ENCODE peak calls at places on chromosomes 5 and 9, in seven cellular contexts. H is lung, P is heart left ventricle, D is esophagus squamous epithelium, U is spleen, C is uterus, W is H1. Q is an unnamed sample. For H3K4me1, the result is how much of the 10 kb centered on the place peaks cover.

GRCh38 chr9:134391319-134392231 is 65.3 kb downstream of the RXRA start:
- DNase-seq in H (no peak), P (no peak), D (no peak), U (peak), C (no peak), W (no peak), Q (peak)

GRCh38 chr9:68876265-68876664 is 137.6 kb downstream of the PRKACG start:
- DNase-seq in H (no peak), P (no peak), D (no peak), U (no peak), C (no peak), W (no peak), Q (no peak)

GRCh38 chr5:156388233-156388632 is 61.3 kb downstream of the SGCD start:
- DNase-seq in H (no peak), P (no peak), D (no peak), U (no peak), C (no peak), W (no peak), Q (no peak)

GRCh38 chr5:66415208-66415607 is 181.0 kb upstream of the MAST4 start:
- DNase-seq in H (no peak), P (no peak), D (no peak), U (no peak), C (no peak), W (no peak), Q (no peak)

GRCh38 chr9:97386733-97387503 is 25.0 kb upstream of the TDRD7 start:
- DNase-seq in H (peak), P (peak), D (no peak), U (peak), C (peak), W (peak), Q (peak)

GRCh38 chr9:134168731-134169130 is 4.4 kb upstream of the RNU6ATAC start:
- DNase-seq in H (no peak), P (no peak), D (no peak), U (no peak), C (no peak), W (no peak), Q (no peak)

GRCh38 chr9:69809304-69809863 is 11.2 kb upstream of the CFAP95 start:
- DNase-seq in H (no peak), P (no peak), D (no peak), U (no peak), C (no peak), W (peak), Q (peak)

GRCh38 chr9:96299823-96300222 is 2.2 kb downstream of the HSD17B3 start:
- DNase-seq in H (no peak), P (no peak), D (no peak), U (no peak), C (no peak), W (no peak), Q (no peak)

GRCh38 chr5:126044111-126044668 is 379.0 kb upstream of the GRAMD2B start:
- DNase-seq in H (no peak), P (peak), D (no peak), U (no peak), C (peak), W (no peak), Q (no peak)

GRCh38 chr5:142186821-142187594 is 78.4 kb downstream of the NDFIP1 start:
- DNase-seq in H (no peak), P (no peak), D (no peak), U (no peak), C (no peak), W (no peak), Q (no peak)

GRCh38 chr5:130605200-130605599 is 559.9 kb downstream of the HINT1 start:
- DNase-seq in H (no peak), P (no peak), D (no peak), U (no peak), C (no peak), W (no peak), Q (no peak)

GRCh38 chr9:108599571-108599970 is 256.2 kb downstream of the ACTL7B start:
- DNase-seq in H (no peak), P (no peak), D (no peak), U (no peak), C (no peak), W (no peak), Q (no peak)

GRCh38 chr9:128485414-128485855 is 19.1 kb upstream of the GLE1 start:
- DNase-seq in H (no peak), P (no peak), D (no peak), U (no peak), C (no peak), W (no peak), Q (no peak)

GRCh38 chr5:150137168-150137957 is 18.3 kb downstream of the PDGFRB start:
- DNase-seq in H (no peak), P (no peak), D (no peak), U (no peak), C (no peak), W (no peak), Q (no peak)

GRCh38 chr5:150136290-150136689 is 19.4 kb downstream of the PDGFRB start:
- DNase-seq in H (no peak), P (no peak), D (no peak), U (no peak), C (no peak), W (no peak), Q (no peak)

GRCh38 chr5:150134198-150134588 is 21.5 kb downstream of the PDGFRB start:
- DNase-seq in H (no peak), P (no peak), D (no peak), U (no peak), C (no peak), W (no peak), Q (no peak)

GRCh38 chr5:150136841-150137167 is 18.8 kb downstream of the PDGFRB start:
- DNase-seq in H (no peak), P (no peak), D (no peak), U (no peak), C (no peak), W (no peak), Q (no peak)

DNA sequence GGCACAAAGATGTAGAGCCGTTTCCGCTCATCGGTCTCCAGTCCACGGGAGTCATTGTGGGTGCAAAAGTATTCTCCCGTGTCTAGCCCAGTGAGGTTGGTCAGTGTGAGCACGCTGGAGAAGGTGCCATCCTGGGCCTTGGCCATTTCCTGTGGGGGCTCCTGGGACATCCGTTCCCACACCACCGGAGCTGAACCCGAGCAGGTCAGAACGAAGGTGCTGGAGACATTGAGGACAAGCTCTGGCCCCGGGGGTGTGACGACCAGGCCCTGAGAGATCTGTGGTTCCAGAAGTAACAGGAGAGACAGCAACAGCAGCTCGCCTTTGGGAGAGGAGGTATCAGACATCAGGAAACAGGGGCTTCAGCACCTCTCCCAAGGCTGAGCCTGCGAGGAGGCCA is 20.1 kb downstream of the PDGFRB start:
- DNase-seq in H (no peak), P (no peak), D (no peak), U (no peak), C (no peak), W (no peak), Q (no peak)
- H3K27ac ChIP-seq in H (peak), P (peak), D (peak), U (peak), C (peak), W (no peak), Q (no peak)

GRCh38 chr9:86599565-86599964 is 245.4 kb upstream of the TUT7 start:
- DNase-seq in H (no peak), P (no peak), D (no peak), U (no peak), C (no peak), W (no peak), Q (no peak)

GRCh38 chr9:86602715-86603114 is 248.5 kb upstream of the TUT7 start:
- DNase-seq in H (no peak), P (no peak), D (no peak), U (no peak), C (no peak), W (no peak), Q (no peak)

GRCh38 chr9:86600977-86601376 is 246.8 kb upstream of the TUT7 start:
- DNase-seq in H (no peak), P (no peak), D (no peak), U (no peak), C (no peak), W (no peak), Q (no peak)

GRCh38 chr9:86600291-86600690 is 246.1 kb upstream of the TUT7 start:
- DNase-seq in H (no peak), P (no peak), D (no peak), U (no peak), C (no peak), W (no peak), Q (no peak)

GRCh38 chr9:86601697-86602096 is 247.5 kb upstream of the TUT7 start:
- DNase-seq in H (no peak), P (no peak), D (no peak), U (no peak), C (no peak), W (no peak), Q (no peak)
- H3K4me1 ChIP-seq in H (under half), P (under half), D (under half), U (under half), C (under half), W (under half), Q (under half)

GRCh38 chr5:82414043-82414393 is 135.9 kb upstream of the RPS23 start:
- DNase-seq in H (no peak), P (no peak), D (no peak), U (no peak), C (no peak), W (no peak), Q (no peak)

GRCh38 chr5:82416506-82416905 is 138.4 kb upstream of the RPS23 start:
- DNase-seq in H (no peak), P (no peak), D (no peak), U (no peak), C (no peak), W (no peak), Q (no peak)

GRCh38 chr5:82418608-82418950 is 140.4 kb upstream of the RPS23 start:
- DNase-seq in H (no peak), P (no peak), D (no peak), U (no peak), C (no peak), W (no peak), Q (no peak)

GRCh38 chr5:82417776-82418607 is 139.8 kb upstream of the RPS23 start:
- DNase-seq in H (no peak), P (no peak), D (no peak), U (no peak), C (no peak), W (no peak), Q (no peak)

GRCh38 chr5:82413302-82414042 is 135.3 kb upstream of the RPS23 start:
- DNase-seq in H (no peak), P (no peak), D (no peak), U (no peak), C (no peak), W (no peak), Q (no peak)
- H3K27ac ChIP-seq in H (peak), P (no peak), D (no peak), U (peak), C (peak), W (no peak), Q (no peak)

GRCh38 chr9:31790720-31791119 is 593.7 kb upstream of the ACO1 start:
- DNase-seq in H (no peak), P (no peak), D (no peak), U (no peak), C (no peak), W (no peak), Q (no peak)
- H3K4me1 ChIP-seq in H (under half), P (under half), D (under half), U (under half), C (under half), W (under half), Q (under half)

GRCh38 chr9:98962861-98963260 is 19.2 kb downstream of the COL15A1 start:
- DNase-seq in H (no peak), P (no peak), D (no peak), U (no peak), C (no peak), W (no peak), Q (no peak)

GRCh38 chr9:98964201-98964600 is 20.5 kb downstream of the COL15A1 start:
- DNase-seq in H (no peak), P (no peak), D (no peak), U (no peak), C (no peak), W (no peak), Q (no peak)

GRCh38 chr9:98962181-98962560 is 18.5 kb downstream of the COL15A1 start:
- DNase-seq in H (no peak), P (peak), D (no peak), U (no peak), C (no peak), W (no peak), Q (no peak)

GRCh38 chr9:98960409-98960808 is 16.7 kb downstream of the COL15A1 start:
- DNase-seq in H (no peak), P (no peak), D (no peak), U (no peak), C (no peak), W (no peak), Q (no peak)

DNA sequence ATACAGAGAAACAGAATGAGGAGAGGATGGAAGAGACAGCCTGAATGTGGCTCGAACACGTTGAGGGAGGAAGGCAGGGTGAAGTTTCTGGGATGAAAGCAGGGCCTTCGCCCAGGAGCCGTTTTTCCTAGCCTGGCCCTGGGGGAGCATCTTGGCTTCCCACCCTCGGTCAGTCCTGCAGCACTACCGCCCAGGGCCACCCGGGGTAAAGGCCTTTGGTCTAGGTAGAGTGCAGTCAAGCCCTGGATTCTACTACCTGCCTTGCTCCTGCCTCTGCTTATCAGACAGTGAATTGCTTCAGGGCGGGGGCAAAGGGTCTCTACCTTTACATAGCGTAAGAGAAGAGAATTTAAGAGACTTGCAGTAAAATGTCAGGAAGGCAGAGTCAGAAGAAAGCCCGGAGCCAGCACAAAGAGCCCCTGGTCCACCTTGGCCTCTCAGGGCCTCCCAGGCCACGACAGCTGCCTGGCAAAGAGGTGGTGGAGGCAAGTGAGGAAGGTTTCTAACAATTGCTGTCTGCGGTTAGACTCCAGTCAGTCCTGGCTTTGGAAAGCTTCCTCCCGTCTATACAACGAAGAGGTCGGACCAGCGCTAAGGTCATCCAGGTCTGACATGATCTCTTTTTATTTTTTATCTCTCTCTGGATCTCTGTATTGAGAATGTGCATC is 17.9 kb downstream of the COL15A1 start:
- DNase-seq in H (no peak), P (no peak), D (no peak), U (no peak), C (no peak), W (no peak), Q (no peak)
- H3K27ac ChIP-seq in H (no peak), P (peak), D (peak), U (no peak), C (peak), W (no peak), Q (no peak)

GRCh38 chr5:113255105-113255504 is 179.7 kb downstream of the TSSK1B start:
- DNase-seq in H (no peak), P (no peak), D (no peak), U (no peak), C (no peak), W (no peak), Q (no peak)
- H3K4me1 ChIP-seq in H (under half), P (under half), D (under half), U (under half), C (under half), W (under half), Q (under half)

GRCh38 chr9:111001471-111001870 is 36.8 kb downstream of the LPAR1 start:
- DNase-seq in H (no peak), P (no peak), D (no peak), U (no peak), C (no peak), W (no peak), Q (no peak)

GRCh38 chr9:110997847-110998246 is 40.4 kb downstream of the LPAR1 start:
- DNase-seq in H (no peak), P (no peak), D (no peak), U (no peak), C (no peak), W (no peak), Q (no peak)

GRCh38 chr9:110996436-110997224 is 41.6 kb downstream of the LPAR1 start:
- DNase-seq in H (peak), P (peak), D (no peak), U (no peak), C (peak), W (no peak), Q (no peak)

GRCh38 chr9:111000202-111000601 is 38.1 kb downstream of the LPAR1 start:
- DNase-seq in H (no peak), P (no peak), D (no peak), U (no peak), C (no peak), W (no peak), Q (no peak)

DNA sequence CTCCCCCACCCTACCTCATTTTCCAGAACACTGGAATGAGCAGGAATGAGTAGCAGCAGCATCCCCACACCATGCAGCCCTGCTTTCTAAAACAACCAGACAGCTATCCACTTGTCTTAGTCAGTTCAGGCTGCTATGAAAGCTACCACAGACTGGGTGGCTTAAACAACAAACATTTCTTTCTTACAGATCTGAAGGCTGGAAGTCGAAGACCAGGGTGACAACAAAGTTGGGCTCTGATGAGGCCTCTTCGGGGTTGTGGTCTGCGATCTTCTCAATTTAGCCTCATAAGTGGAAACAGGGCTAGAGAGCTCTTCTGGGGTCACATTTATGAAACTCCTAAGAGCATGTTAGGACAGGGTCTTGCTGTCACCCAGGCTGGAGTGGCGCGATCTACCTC is 38.9 kb downstream of the LPAR1 start:
- DNase-seq in H (no peak), P (no peak), D (no peak), U (no peak), C (no peak), W (no peak), Q (no peak)
- H3K27ac ChIP-seq in H (no peak), P (peak), D (no peak), U (no peak), C (no peak), W (no peak), Q (no peak)

Q was measured in CD4-positive, CD25-positive, alpha-beta regulatory T cell.